ENCODE peak calls at places on chromosome 13, in ten cellular contexts. B, C, R, W, U, V, Z, S, Q and T are unnamed samples.

GRCh38 chr13:40982772-40983171 is 36.3 kb downstream of the ELF1 start:
- DNase-seq in Z (no peak), W (no peak), B (peak; percentile 41), U (peak; percentile 95), C (no peak), Q (no peak), V (no peak), R (no peak), S (no peak), T (peak; percentile 83)

GRCh38 chr13:95020298-95020987 is 280.8 kb downstream of the ABCC4 start:
- DNase-seq in R (peak; percentile 18), C (no peak), Z (no peak), U (no peak), V (no peak), B (no peak), S (no peak), Q (no peak), W (no peak), T (no peak)

GRCh38 chr13:24899601-24900000 is 135.6 kb downstream of the RNF17 start:
- DNase-seq in B (no peak), W (no peak), R (no peak), Q (no peak), Z (no peak), C (no peak), V (no peak), U (no peak), S (peak; percentile 57), T (no peak)

GRCh38 chr13:79679334-79679733 is 198.4 kb downstream of the NDFIP2 start:
- DNase-seq in S (no peak), B (peak; percentile 79), U (peak; percentile 83), Q (no peak), W (peak; percentile 56), V (peak; percentile 93), C (peak; percentile 33), Z (no peak), R (peak; percentile 47), T (peak; percentile 36)

GRCh38 chr13:44601596-44601995 is 25.5 kb upstream of the TSC22D1 start:
- DNase-seq in S (no peak), C (no peak), Z (no peak), W (no peak), B (no peak), U (no peak), R (no peak), V (peak; percentile 37), Q (no peak), T (no peak)

GRCh38 chr13:27573265-27573664 is 47.1 kb downstream of the LNX2 start:
- DNase-seq in U (peak; percentile 73), R (no peak), V (no peak), B (no peak), Z (no peak), S (no peak), C (no peak), W (no peak), Q (no peak), T (no peak)

GRCh38 chr13:107516517-107516916 is 698.8 kb downstream of the LIG4 start:
- DNase-seq in R (no peak), B (no peak), Z (no peak), C (no peak), S (no peak), U (no peak), V (no peak), Q (no peak), W (no peak), T (no peak)

GRCh38 chr13:109401307-109401706 is 385.1 kb downstream of the IRS2 start:
- DNase-seq in W (no peak), Q (no peak), Z (no peak), U (no peak), B (no peak), V (peak; percentile 51), C (no peak), S (no peak), R (no peak), T (no peak)

GRCh38 chr13:49302222-49302621 is 54.5 kb downstream of the CDADC1 start:
- DNase-seq in B (no peak), C (no peak), U (no peak), V (no peak), Q (no peak), W (no peak), S (no peak), R (no peak), Z (no peak), T (no peak)

GRCh38 chr13:49303533-49304252 is 56.0 kb downstream of the CDADC1 start:
- DNase-seq in R (no peak), Q (no peak), V (no peak), Z (peak; percentile 85), U (peak; percentile 17), W (no peak), S (no peak), C (no peak), B (no peak), T (no peak)

GRCh38 chr13:49298903-49299605 is 51.3 kb downstream of the CDADC1 start:
- DNase-seq in W (no peak), C (no peak), S (no peak), Q (no peak), V (no peak), B (no peak), U (no peak), R (no peak), Z (no peak), T (no peak)

GRCh38 chr13:49302817-49303216 is 55.1 kb downstream of the CDADC1 start:
- DNase-seq in V (no peak), S (no peak), C (no peak), U (no peak), Q (peak; percentile 72), B (no peak), W (no peak), Z (no peak), R (no peak), T (no peak)

DNA sequence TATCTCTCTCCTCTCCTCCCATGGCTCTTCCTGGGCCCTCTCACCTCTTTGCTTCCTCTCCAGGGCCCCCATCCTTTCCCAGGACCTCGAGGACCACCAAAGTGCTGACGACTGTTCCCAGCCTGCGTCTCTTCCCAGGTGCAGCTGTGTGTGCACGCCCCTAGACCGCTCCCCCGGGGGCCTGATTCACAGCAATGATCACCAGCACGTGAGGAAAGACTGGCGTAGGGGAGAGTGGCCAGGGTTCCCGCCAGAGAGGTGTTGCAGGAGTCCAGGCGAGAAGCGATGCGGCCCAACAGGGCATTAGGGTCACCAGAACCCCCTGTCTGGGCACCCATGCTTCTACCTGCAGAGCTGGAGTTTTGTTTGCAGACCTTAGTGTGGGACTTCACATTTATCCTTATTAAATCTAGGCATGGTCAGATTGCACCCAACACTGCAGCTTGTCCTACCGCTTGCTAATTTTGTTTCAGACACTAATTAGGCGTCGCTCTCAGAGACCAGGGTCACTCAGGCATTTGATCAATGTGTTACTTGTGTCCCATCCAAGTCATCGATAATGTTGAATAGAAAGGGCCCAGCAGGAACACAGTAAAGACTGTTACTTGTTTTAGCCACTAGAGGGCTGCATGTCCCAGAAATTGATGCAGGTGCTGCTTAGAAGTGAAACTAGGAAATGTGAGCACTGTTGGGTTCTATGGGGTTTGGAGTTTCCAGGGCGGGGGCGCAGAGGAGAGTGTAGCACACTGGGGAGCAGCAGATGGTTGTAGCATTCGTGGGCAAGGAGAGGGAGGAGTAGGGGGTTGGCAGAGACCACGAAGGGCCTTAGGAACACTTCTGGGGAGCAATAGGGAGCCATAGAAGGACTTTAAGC is 53.2 kb downstream of the CDADC1 start:
- DNase-seq in W (peak; percentile 42), V (peak; percentile 87), U (peak; percentile 70), B (peak; percentile 64), R (peak; percentile 36), S (no peak), Q (no peak), Z (peak; percentile 82), C (peak; percentile 71), T (peak; percentile 53)
- TF ChIP-seq POLR2AphosphoS5 in W (no peak), V (no peak), U (no peak), B (peak; percentile 6), R (no peak), S (peak; percentile 31), Q (no peak), Z (peak; percentile 39), C (no peak), T (no peak)

DNA sequence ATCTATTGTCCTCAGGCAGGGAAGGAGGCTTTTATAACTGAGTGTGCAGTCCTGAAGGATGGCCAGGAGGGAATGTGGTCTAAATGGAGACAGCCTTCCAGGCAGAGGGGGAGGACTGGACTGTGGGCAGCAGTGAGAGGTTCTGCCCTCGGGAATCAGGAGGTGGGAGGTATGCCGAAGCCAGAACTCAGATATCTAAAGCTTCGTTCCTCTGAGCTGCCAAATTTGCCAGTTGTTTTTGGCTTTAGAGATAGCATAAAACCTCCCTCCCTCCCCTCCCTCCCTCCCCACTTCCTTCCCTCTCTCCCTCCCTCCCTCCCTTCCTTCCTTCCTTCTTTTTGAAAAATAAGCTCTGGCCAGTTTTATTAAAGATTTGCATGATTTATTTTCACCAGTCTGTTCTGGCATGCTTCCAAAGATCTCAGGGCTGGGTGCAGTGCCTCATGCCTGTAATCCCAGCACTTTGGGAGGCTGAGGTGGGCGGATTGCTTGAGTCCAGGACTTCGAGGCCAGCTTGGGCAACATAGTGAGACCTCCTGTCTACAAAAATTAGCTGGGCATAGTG is 2.4 kb downstream of the MEDAG start:
- DNase-seq in R (no peak), B (no peak), Q (no peak), W (no peak), Z (no peak), S (peak; percentile 77), C (no peak), U (peak; percentile 75), V (no peak), T (no peak)
- H3K4me3 ChIP-seq in R (no peak overlapping the region), B (no peak overlapping the region), Q (no peak overlapping the region), W (no peak overlapping the region), Z (no peak overlapping the region), S (peak overlapping the region; percentile 57), C (no peak overlapping the region), U (peak overlapping the region; percentile 38), V (no peak overlapping the region), T (no peak overlapping the region)

GRCh38 chr13:93256998-93257397 is 30.4 kb downstream of the GPC6 start:
- DNase-seq in S (no peak), V (no peak), U (no peak), W (no peak), R (no peak), Q (no peak), Z (no peak), B (no peak), C (no peak), T (no peak)

GRCh38 chr13:93262729-93263128 is 36.1 kb downstream of the GPC6 start:
- DNase-seq in S (no peak), W (no peak), R (no peak), V (no peak), C (no peak), Q (no peak), Z (no peak), U (no peak), B (no peak), T (no peak)

GRCh38 chr13:93259527-93260080 is 33.0 kb downstream of the GPC6 start:
- DNase-seq in V (no peak), S (no peak), U (no peak), R (no peak), W (no peak), C (no peak), Q (no peak), Z (no peak), B (no peak), T (no peak)

GRCh38 chr13:93265800-93266199 is 39.2 kb downstream of the GPC6 start:
- DNase-seq in V (no peak), B (no peak), Z (no peak), U (no peak), S (no peak), C (no peak), W (no peak), Q (no peak), R (no peak), T (no peak)

GRCh38 chr13:93260591-93260990 is 34.0 kb downstream of the GPC6 start:
- DNase-seq in C (no peak), Q (no peak), V (no peak), W (no peak), R (no peak), U (no peak), S (no peak), B (no peak), Z (no peak), T (no peak)
- H3K27ac ChIP-seq in C (no peak overlapping the region), Q (no peak overlapping the region), V (no peak overlapping the region), W (no peak overlapping the region), R (no peak overlapping the region), U (no peak overlapping the region), S (no peak overlapping the region), B (no peak overlapping the region), Z (no peak overlapping the region), T (no peak overlapping the region)

GRCh38 chr13:36261976-36262375 is 35.6 kb downstream of the CCDC169 start:
- DNase-seq in U (no peak), Q (no peak), R (no peak), V (no peak), W (no peak), S (no peak), C (no peak), Z (no peak), B (no peak), T (no peak)
- TF ChIP-seq POLR2AphosphoS5 in U (no peak), Q (no peak), R (no peak), V (no peak), W (no peak), S (no peak), C (no peak), Z (no peak), B (no peak), T (no peak)